ENCODE peak calls at places on chromosomes 5 and 9, in eight cellular contexts. G is cardiac muscle cell, Y is heart left ventricle, X is pancreas, B is thyroid gland, T is HCT116, J is neural progenitor cell, P is left ventricle myocardium inferior. L is an unnamed sample. For H3K4me1, the result is how much of the 10 kb centered on the place peaks cover.

GRCh38 chr5:88879724-88880123 is 3.3 kb downstream of the MEF2C start:
- DNase-seq in P (no peak), B (no peak), Y (no peak), J (peak), X (no peak), G (no peak), T (no peak), L (no peak)

GRCh38 chr5:113095831-113096230 is 119.2 kb downstream of the DCP2 start:
- DNase-seq in B (no peak), T (no peak), Y (no peak), P (no peak), G (no peak), J (no peak), X (no peak), L (no peak)

GRCh38 chr5:32325067-32325466 is 12.3 kb upstream of the MTMR12 start:
- DNase-seq in Y (no peak), X (no peak), P (no peak), T (no peak), G (peak), J (no peak), B (no peak), L (no peak)

GRCh38 chr9:129358621-129359154 is 180.6 kb upstream of the IER5L start:
- DNase-seq in J (no peak), B (no peak), Y (no peak), X (no peak), P (no peak), G (no peak), T (no peak), L (no peak)

GRCh38 chr9:126957687-126958053 is 43.1 kb downstream of the RALGPS1 start:
- DNase-seq in G (peak), Y (no peak), J (no peak), T (peak), X (no peak), P (no peak), B (no peak), L (no peak)

GRCh38 chr5:134004626-134005414 is at the start of gene VDAC1:
- DNase-seq in J (peak), X (peak), T (peak), B (peak), P (peak), G (peak), Y (peak), L (peak)

GRCh38 chr9:125996671-125997509 is 249.7 kb downstream of the PBX3 start:
- DNase-seq in Y (no peak), X (no peak), B (no peak), G (no peak), J (no peak), T (no peak), P (no peak), L (no peak)

GRCh38 chr5:139994234-139994633 is 48.9 kb downstream of the NRG2 start:
- DNase-seq in B (no peak), Y (no peak), P (no peak), J (no peak), X (no peak), G (no peak), T (no peak), L (no peak)

GRCh38 chr5:71830626-71831539 is 111.8 kb downstream of the CARTPT start:
- DNase-seq in T (no peak), J (no peak), X (peak), Y (peak), G (peak), B (peak), P (peak), L (peak)

GRCh38 chr9:137406085-137406773 is 16.7 kb downstream of the EXD3 start:
- DNase-seq in B (no peak), J (no peak), G (no peak), T (no peak), P (no peak), X (no peak), Y (no peak), L (no peak)

GRCh38 chr5:125719681-125720676 is 703.2 kb upstream of the GRAMD2B start:
- DNase-seq in J (peak), Y (no peak), X (peak), T (no peak), G (no peak), B (no peak), P (no peak), L (peak)

GRCh38 chr5:124735169-124735858 is 11.1 kb downstream of the ZNF608 start:
- DNase-seq in P (no peak), B (no peak), T (no peak), J (peak), X (peak), G (peak), Y (no peak), L (peak)

GRCh38 chr5:76393035-76393680 is 9.9 kb upstream of the IQGAP2 start:
- DNase-seq in J (no peak), Y (no peak), P (no peak), B (no peak), T (no peak), X (no peak), G (no peak), L (no peak)

GRCh38 chr5:54658014-54658413 is 140.5 kb downstream of the SNX18 start:
- DNase-seq in P (no peak), J (no peak), G (peak), B (peak), Y (no peak), X (no peak), T (no peak), L (no peak)

GRCh38 chr5:127367912-127368468 is 77.4 kb downstream of the MEGF10 start:
- DNase-seq in G (no peak), B (no peak), T (no peak), J (no peak), Y (no peak), P (no peak), X (no peak), L (no peak)

GRCh38 chr5:177389368-177390169 is 5.3 kb downstream of the SLC34A1 start:
- DNase-seq in T (peak), X (no peak), Y (no peak), P (no peak), G (peak), J (no peak), B (no peak), L (no peak)

GRCh38 chr5:27241564-27242257 is 203.3 kb upstream of the CDH9 start:
- DNase-seq in X (no peak), G (peak), P (no peak), Y (no peak), J (no peak), T (no peak), B (no peak), L (no peak)

GRCh38 chr9:100294341-100294740 is 58.4 kb downstream of the TEX10 start:
- DNase-seq in Y (no peak), B (no peak), X (no peak), T (no peak), P (no peak), G (peak), J (no peak), L (no peak)

GRCh38 chr9:91374939-91375338 is 13.2 kb upstream of the AUH start:
- DNase-seq in J (no peak), G (peak), B (no peak), T (no peak), P (no peak), X (no peak), Y (no peak), L (no peak)

GRCh38 chr9:96442491-96442890 is 7.5 kb upstream of the HABP4 start:
- DNase-seq in P (no peak), G (no peak), B (no peak), Y (no peak), X (no peak), J (no peak), T (no peak), L (no peak)

GRCh38 chr5:148376198-148376597 is 7.6 kb upstream of the FBXO38 start:
- DNase-seq in X (no peak), Y (no peak), T (no peak), B (no peak), G (peak), P (no peak), J (no peak), L (peak)

GRCh38 chr9:88722753-88723152 is 187.8 kb downstream of the NXNL2 start:
- DNase-seq in P (no peak), B (no peak), T (no peak), Y (no peak), G (peak), X (no peak), J (no peak), L (peak)

GRCh38 chr5:150318613-150319483 is 16.1 kb upstream of the ARSI start:
- DNase-seq in P (no peak), X (no peak), T (no peak), G (no peak), Y (no peak), B (no peak), J (no peak), L (no peak)

GRCh38 chr5:169576181-169576598 is 7.4 kb upstream of the SPDL1 start:
- DNase-seq in T (no peak), Y (no peak), P (no peak), B (peak), J (no peak), G (peak), X (no peak), L (no peak)

GRCh38 chr9:109496126-109496707 is 1.9 kb downstream of the PTPN3 start:
- DNase-seq in B (no peak), J (no peak), Y (no peak), G (no peak), X (no peak), P (no peak), T (no peak), L (no peak)

GRCh38 chr9:97848582-97849237 is 4.3 kb upstream of the FOXE1 start:
- DNase-seq in Y (no peak), B (peak), T (no peak), J (peak), P (no peak), G (no peak), X (no peak), L (no peak)
- H3K4me3 ChIP-seq in Y (no peak), B (peak), T (no peak), J (peak), P (peak), G (no peak), X (peak), L (peak)

GRCh38 chr9:21958833-21959232 is 35.4 kb downstream of the CDKN2A start:
- DNase-seq in B (no peak), Y (no peak), J (no peak), T (no peak), G (no peak), P (no peak), X (no peak), L (no peak)
- TF ChIP-seq CTCF in B (no peak), Y (no peak), J (no peak), T (no peak), G (no peak), P (no peak), X (no peak), L (no peak)

DNA sequence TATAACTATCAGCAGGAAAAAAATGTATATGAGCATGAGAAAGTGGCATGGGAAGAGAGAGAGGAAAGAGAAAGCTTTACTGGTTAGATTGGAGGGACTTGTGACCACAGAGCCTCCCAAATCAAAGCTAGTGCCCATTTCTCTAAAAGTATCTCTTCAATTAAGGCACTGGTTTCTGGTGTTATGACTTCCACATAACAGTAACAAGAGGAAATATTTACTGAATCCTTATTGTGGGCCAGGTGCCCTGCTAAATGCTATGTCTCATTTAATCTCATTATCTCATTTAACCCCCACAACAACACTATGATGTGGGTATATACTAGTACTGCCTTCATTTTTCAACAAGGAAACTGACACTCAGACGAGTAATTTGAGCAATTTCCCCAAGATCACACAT is 221.5 kb downstream of the EBF1 start:
- DNase-seq in G (no peak), T (no peak), Y (no peak), X (no peak), B (no peak), J (no peak), P (no peak), L (no peak)
- H3K4me1 ChIP-seq in G (under half), T (under half), Y (under half), X (under half), B (under half), J (under half), P (half or more), L (under half)

GRCh38 chr9:107465467-107466451 is 23.8 kb downstream of the KLF4 start:
- DNase-seq in B (peak), X (peak), J (peak), G (peak), T (no peak), Y (peak), P (peak), L (peak)

GRCh38 chr9:107462691-107463090 is 26.9 kb downstream of the KLF4 start:
- DNase-seq in P (no peak), G (peak), J (no peak), Y (no peak), B (no peak), T (no peak), X (no peak), L (no peak)

GRCh38 chr9:107455461-107456155 is 34.0 kb downstream of the KLF4 start:
- DNase-seq in Y (no peak), T (no peak), B (no peak), G (no peak), X (no peak), J (no peak), P (no peak), L (no peak)

GRCh38 chr9:107460153-107461023 is 29.2 kb downstream of the KLF4 start:
- DNase-seq in T (no peak), B (no peak), J (no peak), P (no peak), G (no peak), Y (no peak), X (no peak), L (no peak)
- H3K4me3 ChIP-seq in T (no peak), B (no peak), J (no peak), P (no peak), G (no peak), Y (no peak), X (no peak), L (no peak)

GRCh38 chr5:33892419-33893151 is 795 bp upstream of the ADAMTS12 start:
- DNase-seq in G (peak), P (no peak), B (peak), J (peak), T (no peak), X (peak), Y (no peak), L (peak)

GRCh38 chr5:33888582-33888981 is 3.2 kb downstream of the ADAMTS12 start:
- DNase-seq in T (no peak), Y (no peak), B (no peak), J (no peak), X (no peak), P (no peak), G (peak), L (no peak)

GRCh38 chr5:33890147-33890546 is 1.6 kb downstream of the ADAMTS12 start:
- DNase-seq in T (no peak), G (peak), B (no peak), J (peak), Y (no peak), P (no peak), X (no peak), L (no peak)

GRCh38 chr5:33891731-33892418 is at the start of gene ADAMTS12:
- DNase-seq in P (peak), G (peak), X (peak), T (no peak), B (peak), Y (peak), J (peak), L (peak)

DNA sequence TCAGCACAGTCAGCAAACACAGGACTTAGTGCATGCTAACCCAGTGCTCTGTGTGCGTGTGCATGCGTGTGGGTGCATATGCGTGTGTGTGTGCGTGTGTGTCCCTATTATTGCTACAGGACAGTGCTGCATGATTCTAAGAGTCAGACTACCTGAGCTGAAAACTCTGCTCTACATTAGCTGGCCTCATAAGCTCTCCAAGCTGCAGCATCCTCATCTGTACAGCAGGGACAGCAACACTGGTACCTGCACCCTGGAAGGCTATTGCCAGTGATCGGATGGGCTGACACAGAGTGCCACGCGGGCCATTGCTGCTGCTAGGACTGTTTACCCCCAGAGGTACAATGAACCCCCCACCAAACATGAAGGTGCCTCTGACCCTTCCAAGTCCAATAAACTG is 1.2 kb downstream of the ADAMTS12 start:
- DNase-seq in G (peak), P (no peak), Y (no peak), J (peak), B (no peak), T (no peak), X (no peak), L (no peak)
- TF ChIP-seq CTCF in G (peak), P (no peak), Y (no peak), J (no peak), B (no peak), T (no peak), X (no peak), L (no peak)

GRCh38 chr9:112437406-112437805 is 49.2 kb upstream of the KIAA1958 start:
- DNase-seq in P (no peak), Y (no peak), X (no peak), J (no peak), B (no peak), G (no peak), T (no peak), L (no peak)
- H3K4me1 ChIP-seq in P (under half), Y (under half), X (under half), J (under half), B (under half), G (under half), T (under half), L (under half)

GRCh38 chr5:39186722-39187539 is 32.4 kb downstream of the FYB1 start:
- DNase-seq in Y (no peak), B (no peak), P (no peak), T (no peak), G (no peak), J (no peak), X (no peak), L (no peak)

GRCh38 chr5:39186289-39186688 is 33.1 kb downstream of the FYB1 start:
- DNase-seq in Y (no peak), X (no peak), G (no peak), J (no peak), B (no peak), T (no peak), P (no peak), L (no peak)

GRCh38 chr5:39187873-39188731 is 31.3 kb downstream of the FYB1 start:
- DNase-seq in B (no peak), Y (no peak), X (no peak), J (no peak), G (no peak), P (no peak), T (no peak), L (no peak)

GRCh38 chr5:39189297-39189955 is 29.9 kb downstream of the FYB1 start:
- DNase-seq in Y (no peak), G (no peak), B (peak), X (no peak), T (no peak), J (no peak), P (no peak), L (no peak)

DNA sequence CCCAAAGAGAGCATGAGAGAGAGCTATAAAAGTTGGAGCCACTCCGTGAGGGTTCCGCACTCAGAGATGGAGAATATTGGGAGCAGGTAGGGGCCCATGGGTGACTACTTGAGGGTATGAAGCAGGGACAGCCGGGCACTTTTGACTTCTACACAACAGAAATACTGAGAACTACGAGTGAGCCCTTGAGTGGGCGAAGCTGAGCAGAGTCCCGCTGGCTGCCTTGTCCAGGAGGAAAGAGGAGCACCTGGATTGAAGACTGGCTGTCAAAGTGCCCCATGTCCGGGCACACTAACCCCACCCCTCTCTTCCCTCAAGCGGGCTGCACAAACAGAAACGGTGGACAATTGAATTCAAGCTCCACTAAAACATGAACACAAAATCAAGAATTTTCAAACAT is 33.6 kb downstream of the FYB1 start:
- DNase-seq in T (no peak), X (no peak), P (no peak), G (no peak), J (no peak), B (no peak), Y (no peak), L (no peak)
- H3K4me3 ChIP-seq in T (no peak), X (no peak), P (no peak), G (no peak), J (no peak), B (no peak), Y (no peak), L (no peak)

L was measured in testis.